ENCODE peak calls at places on chromosomes 11 and 22, in nine cellular contexts. V, J, U, C, Y, A, O, F and Q are unnamed samples. For H3K4me1, the result is how much of the 10 kb centered on the place peaks cover.

GRCh38 chr11:73141031-73141308 is 1.1 kb downstream of the FCHSD2 start:
- DNase-seq in O (peak), F (no peak), J (no peak), C (no peak), V (peak), U (peak), Y (no peak), A (peak), Q (peak)

GRCh38 chr11:65036931-65037330 is 4.1 kb upstream of the SAC3D1 start:
- DNase-seq in Y (no peak), C (peak), J (no peak), U (peak), O (no peak), F (no peak), V (no peak), A (peak), Q (peak)

GRCh38 chr11:95923730-95924413 is at the start of gene MTMR2:
- DNase-seq in Y (peak), F (peak), O (peak), U (peak), A (peak), V (peak), J (peak), C (peak), Q (peak)

GRCh38 chr22:29720824-29721323 is 1.1 kb downstream of the CABP7 start:
- DNase-seq in O (no peak), Y (peak), C (no peak), A (no peak), V (no peak), F (no peak), J (no peak), U (no peak), Q (no peak)

GRCh38 chr11:66493124-66493523 is 12.9 kb downstream of the DPP3 start:
- DNase-seq in A (no peak), F (no peak), C (no peak), V (no peak), O (no peak), U (no peak), J (no peak), Y (no peak), Q (no peak)

GRCh38 chr11:19711911-19712280 is 741 bp upstream of the NAV2 start:
- DNase-seq in Y (peak), U (no peak), C (no peak), O (no peak), J (no peak), V (peak), A (no peak), F (peak), Q (no peak)

GRCh38 chr11:61756452-61757212 is 4.2 kb downstream of the MYRF start:
- DNase-seq in Y (no peak), J (peak), U (no peak), F (no peak), C (no peak), O (no peak), V (no peak), A (peak), Q (peak)

GRCh38 chr11:96337541-96338530 is 5.2 kb downstream of the MAML2 start:
- DNase-seq in U (peak), Y (no peak), V (peak), J (no peak), A (no peak), O (peak), C (no peak), F (no peak), Q (peak)

GRCh38 chr11:134950692-134951304 is 538.8 kb upstream of the B3GAT1 start:
- DNase-seq in C (no peak), U (no peak), A (no peak), J (peak), F (no peak), O (no peak), Y (peak), V (peak), Q (no peak)

GRCh38 chr11:117712530-117712929 is 84.5 kb downstream of the DSCAML1 start:
- DNase-seq in A (no peak), J (no peak), F (no peak), U (no peak), V (no peak), C (no peak), Y (no peak), O (peak), Q (no peak)

GRCh38 chr11:112161012-112161411 is 2.9 kb downstream of the IL18 start:
- DNase-seq in C (no peak), J (no peak), U (no peak), O (no peak), V (peak), F (no peak), A (no peak), Y (no peak), Q (no peak)

GRCh38 chr11:134634897-134635831 is 223.1 kb upstream of the B3GAT1 start:
- DNase-seq in O (peak), Y (peak), V (no peak), J (no peak), A (no peak), F (peak), U (no peak), C (no peak), Q (no peak)

GRCh38 chr22:50305658-50306566 is 1.5 kb downstream of the PLXNB2 start:
- DNase-seq in J (peak), A (peak), U (peak), F (peak), Y (peak), O (no peak), V (peak), C (peak), Q (peak)

GRCh38 chr11:32874144-32874543 is 18.5 kb upstream of the QSER1 start:
- DNase-seq in V (no peak), U (no peak), F (peak), C (no peak), A (no peak), Y (peak), O (no peak), J (no peak), Q (no peak)

GRCh38 chr22:26768986-26769385 is 111.6 kb downstream of the MIAT start:
- DNase-seq in Y (no peak), O (no peak), C (no peak), A (no peak), F (no peak), J (peak), U (no peak), V (peak), Q (no peak)

GRCh38 chr11:109306322-109306721 is 115.7 kb upstream of the C11orf87 start:
- DNase-seq in F (no peak), O (no peak), J (peak), C (no peak), A (no peak), V (peak), U (no peak), Y (no peak), Q (no peak)

GRCh38 chr11:70066628-70067027 is 11.5 kb upstream of the ANO1 start:
- DNase-seq in U (no peak), F (peak), V (no peak), A (no peak), O (no peak), J (no peak), C (no peak), Y (no peak), Q (no peak)

GRCh38 chr11:20966489-20966888 is 297.1 kb downstream of the NELL1 start:
- DNase-seq in O (no peak), F (peak), C (no peak), Y (peak), U (no peak), V (no peak), A (no peak), J (no peak), Q (no peak)

GRCh38 chr11:6307879-6308278 is 12.4 kb downstream of the CAVIN3 start:
- DNase-seq in V (peak), F (no peak), Y (peak), O (no peak), C (no peak), A (no peak), J (peak), U (no peak), Q (no peak)

GRCh38 chr22:36701166-36701713 is 2.3 kb downstream of the CACNG2 start:
- DNase-seq in O (no peak), C (no peak), U (no peak), A (no peak), V (no peak), Y (no peak), J (no peak), F (no peak), Q (no peak)

GRCh38 chr11:68962527-68963250 is 18.1 kb downstream of the MRGPRD start:
- DNase-seq in J (no peak), Y (no peak), V (peak), C (no peak), A (no peak), F (peak), U (no peak), O (peak), Q (no peak)

GRCh38 chr11:128784059-128784804 is 82.9 kb downstream of the KCNJ1 start:
- DNase-seq in U (no peak), V (no peak), Y (peak), O (no peak), C (no peak), A (no peak), F (peak), J (no peak), Q (no peak)

GRCh38 chr11:121494355-121495099 is 41.8 kb upstream of the SORL1-AS1 start:
- DNase-seq in A (no peak), V (no peak), F (peak), Y (no peak), C (no peak), J (no peak), O (no peak), U (no peak), Q (no peak)

GRCh38 chr11:115548878-115549528 is 44.8 kb upstream of the CADM1 start:
- DNase-seq in O (no peak), U (no peak), V (no peak), J (no peak), A (peak), Y (peak), F (peak), C (no peak), Q (no peak)

GRCh38 chr11:7413961-7414728 is 71.2 kb upstream of the OLFML1 start:
- DNase-seq in U (no peak), V (no peak), A (no peak), J (no peak), F (peak), O (no peak), C (no peak), Y (peak), Q (no peak)

GRCh38 chr11:65709661-65710060 is 2.4 kb upstream of the KAT5 start:
- DNase-seq in A (no peak), Y (no peak), J (peak), F (no peak), V (no peak), C (no peak), O (peak), U (no peak), Q (no peak)

GRCh38 chr22:38350444-38351359 is 33.5 kb upstream of the CSNK1E start:
- DNase-seq in O (peak), C (no peak), A (peak), Y (no peak), U (no peak), F (no peak), V (no peak), J (no peak), Q (peak)

GRCh38 chr11:11605821-11606450 is 15.9 kb downstream of the GALNT18 start:
- DNase-seq in Y (no peak), C (no peak), A (no peak), F (no peak), J (no peak), V (no peak), U (no peak), O (no peak), Q (no peak)

GRCh38 chr11:85021066-85021465 is 606.1 kb downstream of the DLG2 start:
- DNase-seq in J (no peak), O (no peak), U (no peak), F (no peak), A (no peak), V (peak), C (no peak), Y (no peak), Q (no peak)
- H3K4me3 ChIP-seq in J (no peak), O (no peak), U (no peak), F (no peak), A (no peak), V (no peak), C (no peak), Y (no peak), Q (no peak)

GRCh38 chr11:122795281-122795680 is 43.0 kb upstream of the CRTAM start:
- DNase-seq in V (no peak), Y (no peak), C (no peak), U (no peak), A (no peak), O (no peak), J (no peak), F (no peak), Q (no peak)

GRCh38 chr11:122791836-122792235 is 46.5 kb upstream of the CRTAM start:
- DNase-seq in F (no peak), V (peak), O (no peak), A (no peak), Y (no peak), U (no peak), C (no peak), J (peak), Q (no peak)

GRCh38 chr11:122797651-122798050 is 40.6 kb upstream of the CRTAM start:
- DNase-seq in Y (no peak), J (no peak), V (peak), U (no peak), F (no peak), O (no peak), C (no peak), A (no peak), Q (no peak)

GRCh38 chr11:122793500-122793899 is 44.8 kb upstream of the CRTAM start:
- DNase-seq in O (no peak), Y (no peak), J (no peak), A (no peak), U (no peak), C (no peak), F (no peak), V (no peak), Q (no peak)

GRCh38 chr11:122796128-122796717 is 42.1 kb upstream of the CRTAM start:
- DNase-seq in J (no peak), V (peak), C (peak), U (peak), O (peak), A (peak), F (peak), Y (peak), Q (peak)
- H3K4me1 ChIP-seq in J (under half), V (under half), C (under half), U (under half), O (under half), A (under half), F (under half), Y (under half), Q (under half)

DNA sequence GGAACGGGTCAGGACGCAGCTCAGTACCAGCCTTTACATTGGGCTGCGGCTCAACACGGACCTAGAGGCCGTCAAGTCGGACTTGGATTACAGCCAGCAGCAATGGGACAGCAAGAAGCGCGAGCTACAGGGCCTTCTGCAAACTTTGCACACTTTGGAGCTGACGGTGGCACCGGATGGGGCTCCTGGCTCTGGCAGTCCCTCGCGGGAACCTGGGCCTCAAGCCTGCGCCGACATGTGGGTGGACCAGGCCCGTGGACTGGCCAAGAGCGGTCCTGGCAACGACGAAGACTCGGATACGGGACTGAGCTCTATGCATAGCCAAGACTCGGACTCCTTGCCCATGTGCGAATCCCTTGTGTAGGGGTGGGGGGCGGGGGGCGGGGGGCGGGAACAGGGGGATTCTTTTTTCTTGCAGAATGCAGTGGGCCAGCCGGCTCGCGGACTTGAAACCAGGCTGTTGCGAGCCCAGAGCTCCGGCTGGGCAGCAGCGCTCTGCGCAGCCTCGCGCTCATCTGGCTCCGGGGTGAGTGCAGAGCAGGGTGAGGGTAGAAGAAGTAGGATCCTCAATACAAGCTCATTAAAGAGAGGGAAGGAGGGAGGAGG is 1.7 kb downstream of the RASSF10 start:
- DNase-seq in O (no peak), J (no peak), V (peak), Y (peak), A (no peak), U (peak), C (peak), F (peak), Q (peak)
- H3K4me3 ChIP-seq in O (no peak), J (no peak), V (no peak), Y (peak), A (no peak), U (no peak), C (peak), F (peak), Q (no peak)

DNA sequence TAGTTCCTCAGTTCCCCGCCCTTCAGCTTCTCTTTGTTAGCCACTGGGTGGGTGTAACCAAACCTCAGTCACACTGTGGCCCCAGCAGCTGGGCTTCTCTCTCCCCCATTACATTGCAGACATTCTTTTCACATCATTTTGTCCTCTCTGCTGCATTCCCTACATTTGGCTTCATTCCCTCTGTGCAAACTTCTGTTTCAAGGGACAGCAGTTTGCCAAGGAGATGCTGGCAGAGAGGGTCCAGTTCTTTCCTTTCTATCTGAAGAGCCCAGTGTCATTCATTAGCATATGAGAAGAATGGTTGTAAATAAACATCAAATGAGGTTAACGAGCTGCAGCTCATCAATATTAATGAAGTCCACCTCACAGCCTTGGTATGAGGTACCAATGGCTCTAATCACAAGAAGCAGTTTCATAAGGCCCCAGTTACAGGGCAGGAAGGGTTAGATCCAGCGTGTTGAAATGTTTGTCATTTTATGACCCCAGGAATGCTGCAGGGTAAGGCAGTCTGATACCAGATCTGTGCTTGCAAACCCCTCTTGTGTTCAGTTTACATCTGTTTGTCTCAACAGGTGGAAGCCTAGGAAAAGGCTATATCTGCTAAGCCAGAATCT is 72.2 kb downstream of the ARFGAP2 start:
- DNase-seq in F (peak), A (no peak), J (peak), U (no peak), Y (peak), C (no peak), O (no peak), V (peak), Q (no peak)
- H3K4me1 ChIP-seq in F (under half), A (under half), J (under half), U (under half), Y (half or more), C (under half), O (under half), V (under half), Q (under half)

GRCh38 chr11:102280237-102280833 is 36.9 kb upstream of the BIRC3 start:
- DNase-seq in U (no peak), F (no peak), O (no peak), Y (peak), A (no peak), J (no peak), V (no peak), C (no peak), Q (peak)
- H3K4me3 ChIP-seq in U (no peak), F (no peak), O (no peak), Y (no peak), A (no peak), J (no peak), V (no peak), C (no peak), Q (no peak)